ENCODE peak calls at places on chromosomes 1 and 21, in six cellular contexts. R, W, I, G, Y and A are unnamed samples. For H3K27me3 and H3K36me3, the result is how much of the 10 kb centered on the place peaks cover.

GRCh38 chr1:40610156-40610555 is 55.3 kb downstream of the RIMS3 start:
- DNase-seq in R (no peak), W (no peak), I (no peak), G (no peak), Y (peak), A (no peak)

GRCh38 chr1:23198373-23198772 is 18.9 kb downstream of the HTR1D start:
- DNase-seq in R (no peak), W (no peak), I (no peak), G (no peak), Y (no peak), A (peak)

GRCh38 chr1:99558539-99558938 is 87.4 kb upstream of the PALMD start:
- DNase-seq in R (no peak), W (no peak), I (no peak), G (no peak), Y (no peak), A (no peak)

GRCh38 chr1:220841293-220841692 is 38.0 kb upstream of the HLX start:
- DNase-seq in R (no peak), W (no peak), I (no peak), G (no peak), Y (no peak), A (no peak)

GRCh38 chr1:55582078-55582477 is 366.9 kb upstream of the USP24 start:
- DNase-seq in R (no peak), W (no peak), I (no peak), G (no peak), Y (no peak), A (no peak)

GRCh38 chr1:245260116-245260882 is 105.5 kb downstream of the KIF26B start:
- DNase-seq in R (no peak), W (no peak), I (no peak), G (no peak), Y (no peak), A (no peak)

GRCh38 chr1:34885405-34886247 is 26.1 kb upstream of the SMIM12 start:
- DNase-seq in R (peak), W (peak), I (no peak), G (no peak), Y (peak), A (peak)

GRCh38 chr1:11114966-11115365 is 15.3 kb upstream of the EXOSC10 start:
- DNase-seq in R (no peak), W (no peak), I (no peak), G (no peak), Y (no peak), A (no peak)

GRCh38 chr21:41054206-41054605 is 113.8 kb upstream of the BACE2 start:
- DNase-seq in R (no peak), W (no peak), I (no peak), G (no peak), Y (no peak), A (peak)

GRCh38 chr1:235074335-235075120 is 54.1 kb downstream of the TOMM20 start:
- DNase-seq in R (no peak), W (peak), I (peak), G (peak), Y (no peak), A (peak)

GRCh38 chr21:36891692-36892091 is 74.8 kb downstream of the HLCS start:
- DNase-seq in R (no peak), W (no peak), I (no peak), G (no peak), Y (no peak), A (no peak)

GRCh38 chr21:33731447-33731846 is 89.1 kb downstream of the ITSN1 start:
- DNase-seq in R (no peak), W (no peak), I (no peak), G (no peak), Y (no peak), A (no peak)

GRCh38 chr1:224707849-224708725 is 92.0 kb downstream of the CNIH3 start:
- DNase-seq in R (no peak), W (no peak), I (no peak), G (no peak), Y (peak), A (peak)

GRCh38 chr1:59062743-59063142 is 234.2 kb upstream of the FGGY start:
- DNase-seq in R (no peak), W (no peak), I (no peak), G (no peak), Y (peak), A (peak)

GRCh38 chr1:8944006-8944405 is 1.7 kb upstream of the CA6 start:
- DNase-seq in R (no peak), W (no peak), I (no peak), G (no peak), Y (no peak), A (no peak)

GRCh38 chr1:202702088-202702487 is 8.2 kb downstream of the SYT2 start:
- DNase-seq in R (no peak), W (no peak), I (peak), G (no peak), Y (peak), A (no peak)

GRCh38 chr1:1356796-1357401 is 1.5 kb downstream of the MXRA8 start:
- DNase-seq in R (no peak), W (no peak), I (no peak), G (no peak), Y (no peak), A (peak)

GRCh38 chr1:52159033-52159789 is 17.3 kb downstream of the ZFYVE9 start:
- DNase-seq in R (no peak), W (no peak), I (no peak), G (no peak), Y (no peak), A (peak)

GRCh38 chr1:11131816-11132215 is 32.1 kb upstream of the EXOSC10 start:
- DNase-seq in R (no peak), W (no peak), I (no peak), G (no peak), Y (no peak), A (no peak)

GRCh38 chr1:106910798-106911197 is 145.7 kb upstream of the PRMT6 start:
- DNase-seq in R (no peak), W (no peak), I (no peak), G (no peak), Y (no peak), A (no peak)

GRCh38 chr1:15296602-15297321 is 49.7 kb downstream of the FHAD1 start:
- DNase-seq in R (no peak), W (no peak), I (no peak), G (no peak), Y (no peak), A (no peak)

GRCh38 chr1:214990619-214991018 is 91.9 kb upstream of the KCNK2 start:
- DNase-seq in R (no peak), W (no peak), I (no peak), G (no peak), Y (no peak), A (peak)

GRCh38 chr1:7859406-7859805 is 6.5 kb upstream of the UTS2 start:
- DNase-seq in R (no peak), W (no peak), I (no peak), G (no peak), Y (no peak), A (no peak)

GRCh38 chr1:9466780-9467755 is 72.2 kb upstream of the SLC25A33 start:
- DNase-seq in R (peak), W (no peak), I (no peak), G (peak), Y (no peak), A (no peak)

GRCh38 chr1:204647114-204647804 is 38.3 kb downstream of the LRRN2 start:
- DNase-seq in R (no peak), W (peak), I (no peak), G (no peak), Y (peak), A (peak)

GRCh38 chr1:59549903-59550302 is 253.0 kb downstream of the FGGY start:
- DNase-seq in R (peak), W (no peak), I (no peak), G (no peak), Y (peak), A (no peak)

GRCh38 chr1:151846062-151846568 is 6.5 kb upstream of the C2CD4D start:
- DNase-seq in R (no peak), W (no peak), I (no peak), G (no peak), Y (no peak), A (peak)

GRCh38 chr1:93262645-93263044 is 82.1 kb downstream of the CCDC18 start:
- DNase-seq in R (no peak), W (no peak), I (no peak), G (no peak), Y (no peak), A (no peak)

GRCh38 chr1:76867342-76868130 is at the start of gene ST6GALNAC5:
- DNase-seq in R (peak), W (no peak), I (peak), G (no peak), Y (peak), A (peak)
- H3K27me3 ChIP-seq in R (half or more), W (under half), I (under half), G (under half), Y (under half), A (under half)

DNA sequence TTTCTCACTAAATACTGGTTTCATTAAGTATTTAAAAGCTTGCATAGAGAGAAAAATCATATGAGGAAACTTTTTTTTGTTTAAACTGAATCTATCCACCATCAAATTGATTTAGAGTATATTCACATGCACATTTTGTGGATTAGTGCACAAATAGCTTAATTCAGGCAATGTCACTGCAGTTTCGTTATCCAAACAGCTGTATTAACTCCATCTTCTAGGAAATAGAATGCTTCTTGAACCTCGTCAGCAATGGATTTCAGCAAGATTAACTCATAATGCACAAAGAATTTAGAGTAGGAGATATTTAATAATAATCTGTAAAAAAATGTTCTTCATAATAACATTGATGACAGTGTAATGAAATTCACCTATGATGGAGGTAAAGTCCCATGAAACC is 37.5 kb downstream of the NEXN start:
- DNase-seq in R (no peak), W (no peak), I (no peak), G (no peak), Y (no peak), A (no peak)
- H3K36me3 ChIP-seq in R (under half), W (under half), I (under half), G (under half), Y (under half), A (under half)

DNA sequence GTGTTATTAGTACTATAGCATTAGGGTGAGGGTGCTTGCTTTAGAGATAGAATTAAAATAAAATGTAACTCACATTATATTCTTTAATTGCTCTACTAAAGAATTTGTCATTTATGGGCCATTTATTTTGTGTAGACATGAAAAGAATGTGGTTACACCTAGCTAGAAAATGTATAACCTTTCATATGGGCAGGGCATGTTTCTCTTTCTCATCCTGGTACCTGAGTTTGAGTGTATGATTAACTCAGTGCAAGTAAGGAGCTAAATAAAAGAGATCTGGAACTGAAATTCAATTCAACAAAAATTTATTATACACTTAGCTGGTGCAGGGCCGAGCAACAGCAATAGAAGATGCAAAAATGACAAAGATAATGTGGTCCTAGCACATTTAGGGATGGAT is 47.4 kb downstream of the MAP3K7CL start:
- DNase-seq in R (no peak), W (no peak), I (no peak), G (no peak), Y (no peak), A (no peak)
- H3K4me3 ChIP-seq in R (no peak), W (no peak), I (no peak), G (no peak), Y (no peak), A (no peak)

DNA sequence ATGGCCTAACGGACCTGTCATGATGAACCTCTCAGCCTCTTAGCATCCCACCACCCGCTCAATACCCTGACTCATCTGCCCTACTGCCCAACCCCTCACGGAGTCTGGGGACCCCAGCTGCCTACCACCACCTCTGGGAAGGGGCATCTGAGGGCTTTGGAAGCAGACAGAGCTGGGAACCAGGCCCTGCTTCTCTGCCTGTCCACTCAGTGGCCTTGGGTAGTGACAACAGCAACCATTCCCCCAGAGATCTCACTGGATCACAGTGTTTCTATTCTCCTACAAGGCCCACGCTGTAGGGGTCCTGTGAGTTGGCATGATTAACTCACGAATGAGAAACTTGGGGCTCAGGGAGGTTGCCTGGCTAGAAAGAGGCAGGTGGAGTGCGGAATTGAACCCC is 32.5 kb upstream of the DMBX1 start:
- DNase-seq in R (no peak), W (no peak), I (peak), G (no peak), Y (no peak), A (no peak)
- H3K27me3 ChIP-seq in R (half or more), W (under half), I (under half), G (under half), Y (under half), A (under half)

DNA sequence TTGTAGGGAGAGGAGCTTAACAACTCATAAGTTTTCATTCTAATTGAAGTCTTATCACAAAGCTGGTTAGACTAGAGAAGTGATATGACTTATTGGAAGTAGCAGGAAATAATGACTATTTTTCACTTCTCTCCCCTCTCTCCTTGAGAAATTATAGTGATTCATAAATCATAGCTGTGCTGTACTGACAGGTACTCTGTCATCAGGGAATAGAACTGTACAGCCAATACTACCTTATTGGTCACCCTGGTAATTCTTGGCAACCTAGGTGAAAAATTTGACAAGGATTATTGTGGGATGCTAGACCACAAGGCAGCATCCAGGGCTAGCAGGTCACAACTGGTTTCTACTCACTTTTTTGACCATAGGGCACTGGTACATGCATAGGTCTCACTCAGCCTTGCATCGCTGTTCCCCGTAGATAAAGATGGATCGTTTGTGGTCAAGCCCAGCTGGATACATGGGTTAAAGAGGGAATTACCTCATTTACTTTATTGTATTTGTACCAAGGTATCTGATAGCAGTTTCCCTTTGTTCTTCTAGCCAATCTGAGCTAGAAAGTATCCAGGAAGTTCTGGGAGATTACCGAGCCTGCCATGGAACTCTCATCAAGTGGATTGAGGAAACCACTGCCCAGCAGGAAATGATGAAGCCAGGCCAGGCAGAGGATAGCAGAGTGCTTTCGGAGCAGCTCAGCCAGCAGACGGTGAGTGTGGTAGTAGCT is 113.6 kb downstream of the MACF1 start:
- DNase-seq in R (no peak), W (no peak), I (peak), G (no peak), Y (no peak), A (no peak)
- H3K36me3 ChIP-seq in R (half or more), W (under half), I (half or more), G (under half), Y (under half), A (half or more)